ENCODE peak calls at places on chromosomes 11 and 22, in six cellular contexts. A is IMR-90, P is GM23248, F is heart left ventricle, C is NT2/D1, O is osteoblast. X is an unnamed sample.

GRCh38 chr22:28922540-28923244 is 39.3 kb downstream of the ZNRF3 start:
- DNase-seq in C (no peak), O (no peak), F (no peak), A (no peak), P (no peak), X (no peak)

GRCh38 chr11:13745165-13745564 is 76.7 kb downstream of the FAR1 start:
- DNase-seq in F (no peak), A (peak; percentile 2), O (no peak), C (no peak), P (peak; percentile 37), X (no peak)

GRCh38 chr22:33539902-33540751 is 380.1 kb downstream of the LARGE1 start:
- DNase-seq in P (peak; percentile 40), C (no peak), O (no peak), A (peak; percentile 5), F (peak; percentile 57), X (no peak)

GRCh38 chr11:91248199-91248807 is 976.3 kb upstream of the FAT3 start:
- DNase-seq in F (no peak), O (no peak), P (peak; percentile 49), C (peak; percentile 20), A (peak; percentile 53), X (peak; percentile 57)

GRCh38 chr11:69335010-69335409 is 41.1 kb downstream of the MYEOV start:
- DNase-seq in F (no peak), O (no peak), A (no peak), C (no peak), P (no peak), X (no peak)

GRCh38 chr22:43110444-43110926 is at the start of gene BIK:
- DNase-seq in O (peak; percentile 85), A (no peak), F (peak; percentile 52), C (peak; percentile 50), P (peak; percentile 44), X (peak; percentile 82)

GRCh38 chr22:23938328-23939016 is 22.5 kb downstream of the GSTT2B start:
- DNase-seq in O (no peak), F (no peak), P (no peak), C (no peak), A (no peak), X (no peak)

GRCh38 chr11:125345706-125346561 is 150.1 kb downstream of the FEZ1 start:
- DNase-seq in C (peak; percentile 51), A (peak; percentile 67), F (peak; percentile 82), P (peak; percentile 93), O (peak; percentile 96), X (peak; percentile 27)

GRCh38 chr22:44729391-44730012 is 22.9 kb upstream of the ARHGAP8 start:
- DNase-seq in F (peak; percentile 68), C (no peak), O (peak; percentile 93), P (peak; percentile 72), A (peak; percentile 71), X (no peak)

GRCh38 chr11:69075421-69076128 is 26.8 kb downstream of the TPCN2 start:
- DNase-seq in P (peak; percentile 100), F (peak; percentile 91), A (peak; percentile 99), O (peak; percentile 99), C (no peak), X (no peak)

GRCh38 chr22:37345863-37346514 is 63.7 kb downstream of the CYTH4 start:
- DNase-seq in F (no peak), C (no peak), P (peak; percentile 87), A (peak; percentile 97), O (peak; percentile 98), X (no peak)

GRCh38 chr11:31303644-31304043 is 65.9 kb downstream of the DCDC1 start:
- DNase-seq in C (no peak), P (no peak), A (no peak), F (no peak), O (no peak), X (no peak)

GRCh38 chr11:2651826-2652237 is 48.0 kb downstream of the KCNQ1OT1 start:
- DNase-seq in C (no peak), P (no peak), F (no peak), A (no peak), O (peak; percentile 44), X (no peak)

GRCh38 chr22:50469377-50470305 is 5.2 kb downstream of the SBF1 start:
- DNase-seq in P (peak; percentile 51), F (no peak), A (peak; percentile 13), C (no peak), O (peak; percentile 93), X (no peak)

GRCh38 chr11:65718964-65719492 is 1.6 kb downstream of the RNASEH2C start:
- DNase-seq in O (no peak), F (no peak), A (peak; percentile 12), C (no peak), P (peak; percentile 48), X (no peak)

GRCh38 chr11:126343051-126343450 is 12.4 kb upstream of the ST3GAL4 start:
- DNase-seq in F (peak; percentile 26), A (no peak), O (no peak), P (no peak), C (no peak), X (no peak)

GRCh38 chr11:124793466-124794278 is 6.5 kb downstream of the MSANTD2 start:
- DNase-seq in F (no peak), A (peak; percentile 40), O (peak; percentile 75), P (peak; percentile 70), C (peak; percentile 43), X (peak; percentile 74)

GRCh38 chr22:31272522-31273446 is 19.5 kb downstream of the PIK3IP1 start:
- DNase-seq in A (peak; percentile 67), O (peak; percentile 96), P (peak; percentile 79), F (no peak), C (peak; percentile 58), X (peak; percentile 60)

GRCh38 chr11:67406420-67406968 is 2.6 kb downstream of the TBC1D10C start:
- DNase-seq in C (no peak), P (no peak), A (no peak), F (no peak), O (peak; percentile 84), X (no peak)

GRCh38 chr22:50040717-50041116 is 17.4 kb downstream of the TTLL8 start:
- DNase-seq in P (no peak), O (peak; percentile 25), A (no peak), F (no peak), C (no peak), X (no peak)

GRCh38 chr11:113875414-113876073 is at the start of gene USP28:
- DNase-seq in P (peak; percentile 99), O (peak; percentile 99), C (peak; percentile 87), F (peak; percentile 98), A (peak; percentile 95), X (peak; percentile 97)
- H3K27me3 ChIP-seq in P (no peaks in the 10 kb centered on the region), O (no peaks in the 10 kb centered on the region), C (no peaks in the 10 kb centered on the region), F (no peaks in the 10 kb centered on the region), A (no peaks in the 10 kb centered on the region), X (no peaks in the 10 kb centered on the region)

GRCh38 chr11:70668204-70669202 is 270.2 kb downstream of the CTTN start:
- DNase-seq in O (peak; percentile 87), P (no peak), C (no peak), A (peak; percentile 38), F (no peak), X (no peak)

GRCh38 chr11:70663815-70664214 is 265.5 kb downstream of the CTTN start:
- DNase-seq in P (no peak), A (no peak), O (peak; percentile 8), F (no peak), C (no peak), X (no peak)

GRCh38 chr11:70669281-70669680 is 271.0 kb downstream of the CTTN start:
- DNase-seq in A (no peak), O (peak; percentile 21), F (no peak), C (no peak), P (no peak), X (no peak)

GRCh38 chr11:70667767-70668166 is 269.4 kb downstream of the CTTN start:
- DNase-seq in C (no peak), F (no peak), A (no peak), O (peak; percentile 42), P (no peak), X (no peak)

DNA sequence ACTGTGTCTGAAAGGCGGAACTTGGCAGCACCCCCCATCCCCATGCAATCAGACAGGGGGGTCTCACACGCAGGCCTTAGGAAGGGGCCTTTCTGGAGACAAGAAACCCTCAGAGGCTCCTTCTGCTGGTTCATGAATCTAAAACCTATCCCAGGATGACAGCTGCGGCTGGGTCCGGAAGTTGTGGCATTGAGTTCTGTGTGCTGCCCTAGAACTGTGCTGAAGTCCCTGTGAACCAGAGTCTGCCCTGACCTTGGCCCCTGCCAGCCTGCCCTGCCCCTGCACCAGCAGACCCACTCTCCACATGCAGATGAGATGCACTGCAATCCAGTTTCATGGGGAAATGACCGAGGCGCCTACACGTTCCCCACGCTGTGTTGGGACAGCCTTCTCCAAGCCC is 268.0 kb downstream of the CTTN start:
- DNase-seq in C (no peak), F (no peak), P (no peak), A (no peak), O (peak; percentile 53), X (no peak)
- H3K27me3 ChIP-seq in C (peaks cover 11% of the 10 kb centered on the region), F (peaks cover 32% of the 10 kb centered on the region), P (no peaks in the 10 kb centered on the region), A (no peaks in the 10 kb centered on the region), O (peaks cover 14% of the 10 kb centered on the region), X (no peaks in the 10 kb centered on the region)

DNA sequence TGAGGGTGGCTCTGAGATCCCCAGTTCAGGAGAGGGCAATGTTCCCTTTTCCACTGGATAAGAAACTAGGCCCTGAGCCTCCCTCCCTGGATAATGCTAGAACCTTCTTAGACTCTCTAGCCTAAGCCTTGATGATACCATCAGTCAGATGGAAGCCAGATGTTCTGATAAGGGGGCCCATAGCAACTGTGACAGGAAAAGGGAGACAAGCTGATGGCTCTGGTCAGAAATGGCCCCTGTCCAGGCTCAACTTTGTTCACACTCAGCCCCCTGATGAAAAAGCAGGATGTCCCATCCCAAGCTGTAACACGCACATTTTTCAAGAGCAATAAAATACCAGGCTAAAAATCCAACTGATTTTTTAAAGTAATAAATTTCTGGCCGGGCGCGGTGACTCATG is 7.2 kb upstream of the OAF start:
- DNase-seq in C (no peak), F (no peak), O (no peak), A (no peak), P (no peak), X (no peak)
- H3K27me3 ChIP-seq in C (peaks cover 33% of the 10 kb centered on the region), F (no peaks in the 10 kb centered on the region), O (peaks cover 7% of the 10 kb centered on the region), A (peaks cover 15% of the 10 kb centered on the region), P (no peaks in the 10 kb centered on the region), X (peaks cover 2% of the 10 kb centered on the region)

GRCh38 chr22:39947488-39948216 is 12.5 kb upstream of the TMA7B start:
- DNase-seq in F (no peak), C (no peak), A (no peak), P (no peak), O (no peak), X (no peak)
- H3K27me3 ChIP-seq in F (no peaks in the 10 kb centered on the region), C (no peaks in the 10 kb centered on the region), A (peaks cover 53% of the 10 kb centered on the region), P (peaks cover 36% of the 10 kb centered on the region), O (peaks cover 10% of the 10 kb centered on the region), X (no peaks in the 10 kb centered on the region)

GRCh38 chr11:75241906-75242644 is 1.5 kb downstream of the TPBGL start:
- DNase-seq in A (no peak), O (peak; percentile 45), P (peak; percentile 13), F (no peak), C (no peak), X (no peak)
- H3K27me3 ChIP-seq in A (peaks cover 91% of the 10 kb centered on the region), O (peaks cover 67% of the 10 kb centered on the region), P (peaks cover 49% of the 10 kb centered on the region), F (peaks cover 57% of the 10 kb centered on the region), C (peaks cover 34% of the 10 kb centered on the region), X (peaks cover 15% of the 10 kb centered on the region)